ENCODE peak calls at places on chromosomes 13 and 19, in eight cellular contexts. S is head of caudate nucleus; I is fibroblast of lung; E is iris pigment epithelial cell; X is endothelial cell; Y is stimulated activated CD4-positive, alpha-beta T cell treated with anti-CD3 and anti-CD28 coated beads, Interleukin-2, amount 100 ng/mL, for 24 hours; O is GOT3; D is AG09319. N is an unnamed sample.
A peak's percentile ranks its signal among the peaks of the same experiment; 100 is the strongest.

GRCh38 chr19:33801411-33801810 is 4.7 kb downstream of the KCTD15 start:
- DNase-seq in S (no peak), I (no peak), E (no peak), X (no peak), Y (no peak), O (no peak), D (no peak), N (no peak)

GRCh38 chr19:40612831-40613668 is 11.9 kb downstream of the LTBP4 start:
- DNase-seq in S (no peak), I (peak; percentile 41), E (peak; percentile 70), X (peak; percentile 77), Y (peak; percentile 86), O (no peak), D (no peak), N (no peak)

GRCh38 chr19:4966591-4966990 is 2.3 kb upstream of the KDM4B start:
- DNase-seq in S (no peak), I (no peak), E (no peak), X (no peak), Y (no peak), O (no peak), D (no peak), N (peak; percentile 27)

GRCh38 chr13:114167445-114167844 is 11.6 kb upstream of the CFAP97D2 start:
- DNase-seq in S (no peak), I (peak; percentile 52), E (no peak), X (no peak), Y (no peak), O (no peak), D (no peak), N (no peak)

GRCh38 chr13:81957121-81957520 is 1616.2 kb upstream of the SPRY2 start:
- DNase-seq in S (no peak), I (no peak), E (no peak), X (no peak), Y (no peak), O (no peak), D (no peak), N (no peak)

GRCh38 chr13:24671367-24672117 is 8.7 kb upstream of the ATP12A start:
- DNase-seq in S (no peak), I (peak; percentile 81), E (peak; percentile 90), X (peak; percentile 61), Y (no peak), O (peak; percentile 38), D (peak; percentile 57), N (peak; percentile 88)

GRCh38 chr13:114264886-114265611 is 16.4 kb upstream of the UPF3A start:
- DNase-seq in S (no peak), I (peak; percentile 87), E (peak; percentile 76), X (no peak), Y (no peak), O (no peak), D (peak; percentile 30), N (peak; percentile 24)

GRCh38 chr13:73107459-73107858 is 48.7 kb downstream of the KLF5 start:
- DNase-seq in S (no peak), I (no peak), E (no peak), X (no peak), Y (no peak), O (no peak), D (no peak), N (no peak)

GRCh38 chr19:49475995-49476880 is 2.2 kb downstream of the FLT3LG start:
- DNase-seq in S (peak; percentile 51), I (no peak), E (peak; percentile 54), X (peak; percentile 88), Y (peak; percentile 81), O (no peak), D (no peak), N (no peak)

GRCh38 chr19:51521357-51521756 is 10.1 kb downstream of the SIGLEC6 start:
- DNase-seq in S (no peak), I (no peak), E (no peak), X (no peak), Y (no peak), O (no peak), D (no peak), N (no peak)

GRCh38 chr19:51123381-51124186 is 1.1 kb upstream of the SIGLEC9 start:
- DNase-seq in S (no peak), I (no peak), E (no peak), X (no peak), Y (no peak), O (no peak), D (no peak), N (no peak)